ENCODE peak calls at places on chromosomes 13 and 19, in four cellular contexts. I is neural crest cell, V is T-cell, C is germinal center. P is an unnamed sample.

GRCh38 chr13:99671746-99672145 is 170.5 kb downstream of the TM9SF2 start:
- DNase-seq in I (no peak), V (no peak), C (no peak), P (no peak)

GRCh38 chr19:16888629-16889371 is at the start of gene F2RL3:
- DNase-seq in I (no peak), V (no peak), C (no peak), P (peak; percentile 68)

GRCh38 chr13:34128661-34129060 is 310.7 kb downstream of the RFC3 start:
- DNase-seq in I (no peak), V (no peak), C (no peak), P (no peak)

GRCh38 chr19:12721656-12722565 is 1.8 kb downstream of the TNPO2 start:
- DNase-seq in I (peak; percentile 49), V (peak; percentile 35), C (peak; percentile 75), P (peak; percentile 63)

GRCh38 chr19:33299061-33299665 is 3.2 kb downstream of the CEBPA start:
- DNase-seq in I (no peak), V (no peak), C (no peak), P (no peak)

GRCh38 chr19:10503002-10503789 is at the start of gene KEAP1:
- DNase-seq in I (peak; percentile 41), V (no peak), C (peak; percentile 53), P (no peak)

GRCh38 chr13:99312493-99312883 is 5.3 kb upstream of the GPR183 start:
- DNase-seq in I (no peak), V (no peak), C (no peak), P (no peak)

GRCh38 chr13:49220035-49220855 is at the start of gene MLNR:
- DNase-seq in I (peak; percentile 33), V (peak; percentile 36), C (peak; percentile 58), P (no peak)

GRCh38 chr19:55076321-55076720 is 652 bp downstream of the EPS8L1 start:
- DNase-seq in I (no peak), V (no peak), C (no peak), P (no peak)

GRCh38 chr19:15149704-15150103 is 42.5 kb downstream of the SYDE1 start:
- DNase-seq in I (no peak), V (no peak), C (no peak), P (no peak)

GRCh38 chr13:86355301-86355700 is 556.1 kb upstream of the SLITRK6 start:
- DNase-seq in I (no peak), V (no peak), C (no peak), P (no peak)

GRCh38 chr19:54952591-54953344 is 5.4 kb upstream of the NLRP7 start:
- DNase-seq in I (no peak), V (no peak), C (no peak), P (no peak)

GRCh38 chr19:28633223-28634030 is 579.5 kb downstream of the UQCRFS1 start:
- DNase-seq in I (peak; percentile 63), V (peak; percentile 12), C (peak; percentile 36), P (no peak)

GRCh38 chr13:51523082-51523518 is 61.2 kb upstream of the WDFY2 start:
- DNase-seq in I (no peak), V (peak; percentile 6), C (no peak), P (no peak)

GRCh38 chr13:92984151-92984550 is 242.5 kb upstream of the GPC6 start:
- DNase-seq in I (no peak), V (no peak), C (no peak), P (no peak)

GRCh38 chr19:57171551-57172081 is 4.3 kb upstream of the DUXA start:
- DNase-seq in I (no peak), V (peak; percentile 29), C (peak; percentile 58), P (no peak)

GRCh38 chr19:7992575-7992974 is 12.9 kb downstream of the ELAVL1 start:
- DNase-seq in I (no peak), V (no peak), C (no peak), P (no peak)

GRCh38 chr13:42594577-42595571 is 20.9 kb downstream of the TNFSF11 start:
- DNase-seq in I (peak; percentile 54), V (peak; percentile 21), C (peak; percentile 67), P (peak; percentile 43)

GRCh38 chr19:1164684-1165531 is 9.2 kb downstream of the SBNO2 start:
- DNase-seq in I (no peak), V (no peak), C (no peak), P (no peak)

P was measured in GM18507.